ENCODE peak calls at places on chromosomes 13 and 19, in five cellular contexts. One of them, this sample, is unnamed.

GRCh38 chr13:29861694-29862110 is 11.3 kb upstream of the UBL3 start:
- DNase-seq in AG08395: peak
- DNase-seq in stimulated activated CD4-positive, alpha-beta T cell treated with anti-CD3 and anti-CD28 coated beads, TNF-alpha, amount 100 ng/mL, for 48 hours: no peak
- DNase-seq in RWPE1: no peak
- DNase-seq in aorta: no peak
- DNase-seq in this sample: peak

GRCh38 chr19:2984196-2984490 is 6.8 kb downstream of the TLE6 start:
- DNase-seq in AG08395: peak
- DNase-seq in stimulated activated CD4-positive, alpha-beta T cell treated with anti-CD3 and anti-CD28 coated beads, TNF-alpha, amount 100 ng/mL, for 48 hours: no peak
- DNase-seq in RWPE1: no peak
- DNase-seq in aorta: no peak
- DNase-seq in this sample: no peak

GRCh38 chr19:51571599-51571998 is 516 bp downstream of the ZNF175 start:
- DNase-seq in AG08395: no peak
- DNase-seq in stimulated activated CD4-positive, alpha-beta T cell treated with anti-CD3 and anti-CD28 coated beads, TNF-alpha, amount 100 ng/mL, for 48 hours: no peak
- DNase-seq in RWPE1: peak
- DNase-seq in aorta: no peak
- DNase-seq in this sample: no peak

GRCh38 chr19:50461066-50461875 is 15.0 kb upstream of the EMC10 start:
- DNase-seq in AG08395: peak
- DNase-seq in stimulated activated CD4-positive, alpha-beta T cell treated with anti-CD3 and anti-CD28 coated beads, TNF-alpha, amount 100 ng/mL, for 48 hours: peak
- DNase-seq in RWPE1: peak
- DNase-seq in aorta: no peak
- DNase-seq in this sample: peak

GRCh38 chr19:9673912-9674668 is 810 bp downstream of the ZNF562 start:
- DNase-seq in AG08395: no peak
- DNase-seq in stimulated activated CD4-positive, alpha-beta T cell treated with anti-CD3 and anti-CD28 coated beads, TNF-alpha, amount 100 ng/mL, for 48 hours: peak
- DNase-seq in RWPE1: peak
- DNase-seq in aorta: no peak
- DNase-seq in this sample: no peak

GRCh38 chr13:113448885-113449692 is 4.2 kb downstream of the ADPRHL1 start:
- DNase-seq in AG08395: peak
- DNase-seq in stimulated activated CD4-positive, alpha-beta T cell treated with anti-CD3 and anti-CD28 coated beads, TNF-alpha, amount 100 ng/mL, for 48 hours: no peak
- DNase-seq in RWPE1: peak
- DNase-seq in aorta: peak
- DNase-seq in this sample: peak

GRCh38 chr13:45441633-45442032 is 23.1 kb upstream of the COG3 start:
- DNase-seq in AG08395: peak
- DNase-seq in stimulated activated CD4-positive, alpha-beta T cell treated with anti-CD3 and anti-CD28 coated beads, TNF-alpha, amount 100 ng/mL, for 48 hours: no peak
- DNase-seq in RWPE1: peak
- DNase-seq in aorta: no peak
- DNase-seq in this sample: no peak

GRCh38 chr13:56558698-56559320 is 581.9 kb upstream of the PRR20A start:
- DNase-seq in AG08395: no peak
- DNase-seq in stimulated activated CD4-positive, alpha-beta T cell treated with anti-CD3 and anti-CD28 coated beads, TNF-alpha, amount 100 ng/mL, for 48 hours: no peak
- DNase-seq in RWPE1: peak
- DNase-seq in aorta: no peak
- DNase-seq in this sample: no peak

GRCh38 chr13:39976481-39976880 is 321.0 kb downstream of the COG6 start:
- DNase-seq in AG08395: no peak
- DNase-seq in stimulated activated CD4-positive, alpha-beta T cell treated with anti-CD3 and anti-CD28 coated beads, TNF-alpha, amount 100 ng/mL, for 48 hours: no peak
- DNase-seq in RWPE1: no peak
- DNase-seq in aorta: no peak
- DNase-seq in this sample: no peak

GRCh38 chr19:33470040-33470330 is 51.6 kb downstream of the PEPD start:
- DNase-seq in AG08395: no peak
- DNase-seq in stimulated activated CD4-positive, alpha-beta T cell treated with anti-CD3 and anti-CD28 coated beads, TNF-alpha, amount 100 ng/mL, for 48 hours: no peak
- DNase-seq in RWPE1: no peak
- DNase-seq in aorta: no peak
- DNase-seq in this sample: no peak

GRCh38 chr13:112114391-112114790 is 47.4 kb downstream of the SOX1 start:
- DNase-seq in AG08395: no peak
- DNase-seq in stimulated activated CD4-positive, alpha-beta T cell treated with anti-CD3 and anti-CD28 coated beads, TNF-alpha, amount 100 ng/mL, for 48 hours: no peak
- DNase-seq in RWPE1: no peak
- DNase-seq in aorta: no peak
- DNase-seq in this sample: no peak

GRCh38 chr13:99648266-99648665 is 147.0 kb downstream of the TM9SF2 start:
- DNase-seq in AG08395: no peak
- DNase-seq in stimulated activated CD4-positive, alpha-beta T cell treated with anti-CD3 and anti-CD28 coated beads, TNF-alpha, amount 100 ng/mL, for 48 hours: no peak
- DNase-seq in RWPE1: no peak
- DNase-seq in aorta: no peak
- DNase-seq in this sample: no peak

GRCh38 chr19:42051166-42052115 is 18.6 kb downstream of the GRIK5 start:
- DNase-seq in AG08395: peak
- DNase-seq in stimulated activated CD4-positive, alpha-beta T cell treated with anti-CD3 and anti-CD28 coated beads, TNF-alpha, amount 100 ng/mL, for 48 hours: no peak
- DNase-seq in RWPE1: peak
- DNase-seq in aorta: no peak
- DNase-seq in this sample: no peak

GRCh38 chr13:37715606-37716015 is 117.0 kb upstream of the POSTN start:
- DNase-seq in AG08395: no peak
- DNase-seq in stimulated activated CD4-positive, alpha-beta T cell treated with anti-CD3 and anti-CD28 coated beads, TNF-alpha, amount 100 ng/mL, for 48 hours: no peak
- DNase-seq in RWPE1: peak
- DNase-seq in aorta: peak
- DNase-seq in this sample: peak

GRCh38 chr13:111177803-111178389 is 62.8 kb downstream of the ARHGEF7 start:
- DNase-seq in AG08395: no peak
- DNase-seq in stimulated activated CD4-positive, alpha-beta T cell treated with anti-CD3 and anti-CD28 coated beads, TNF-alpha, amount 100 ng/mL, for 48 hours: no peak
- DNase-seq in RWPE1: no peak
- DNase-seq in aorta: no peak
- DNase-seq in this sample: peak

GRCh38 chr19:1467512-1468273 is 11.3 kb downstream of the C19orf25 start:
- DNase-seq in AG08395: no peak
- DNase-seq in stimulated activated CD4-positive, alpha-beta T cell treated with anti-CD3 and anti-CD28 coated beads, TNF-alpha, amount 100 ng/mL, for 48 hours: no peak
- DNase-seq in RWPE1: no peak
- DNase-seq in aorta: no peak
- DNase-seq in this sample: no peak

GRCh38 chr19:55597493-55597892 is 1.8 kb downstream of the FIZ1 start:
- DNase-seq in AG08395: no peak
- DNase-seq in stimulated activated CD4-positive, alpha-beta T cell treated with anti-CD3 and anti-CD28 coated beads, TNF-alpha, amount 100 ng/mL, for 48 hours: no peak
- DNase-seq in RWPE1: no peak
- DNase-seq in aorta: no peak
- DNase-seq in this sample: no peak

GRCh38 chr13:98252931-98253470 is 75.9 kb upstream of the RNF113B start:
- DNase-seq in AG08395: peak
- DNase-seq in stimulated activated CD4-positive, alpha-beta T cell treated with anti-CD3 and anti-CD28 coated beads, TNF-alpha, amount 100 ng/mL, for 48 hours: no peak
- DNase-seq in RWPE1: peak
- DNase-seq in aorta: no peak
- DNase-seq in this sample: peak

GRCh38 chr13:61162636-61163035 is 253.0 kb downstream of the PCDH20 start:
- DNase-seq in AG08395: no peak
- DNase-seq in stimulated activated CD4-positive, alpha-beta T cell treated with anti-CD3 and anti-CD28 coated beads, TNF-alpha, amount 100 ng/mL, for 48 hours: no peak
- DNase-seq in RWPE1: no peak
- DNase-seq in aorta: no peak
- DNase-seq in this sample: no peak

GRCh38 chr13:105530468-105530867 is 1005.0 kb downstream of the EFNB2 start:
- DNase-seq in AG08395: no peak
- DNase-seq in stimulated activated CD4-positive, alpha-beta T cell treated with anti-CD3 and anti-CD28 coated beads, TNF-alpha, amount 100 ng/mL, for 48 hours: no peak
- DNase-seq in RWPE1: no peak
- DNase-seq in aorta: no peak
- DNase-seq in this sample: no peak

GRCh38 chr13:22926176-22927007 is 254.4 kb upstream of the SGCG start:
- DNase-seq in AG08395: peak
- DNase-seq in stimulated activated CD4-positive, alpha-beta T cell treated with anti-CD3 and anti-CD28 coated beads, TNF-alpha, amount 100 ng/mL, for 48 hours: no peak
- DNase-seq in RWPE1: no peak
- DNase-seq in aorta: peak
- DNase-seq in this sample: no peak

GRCh38 chr19:6132482-6132881 is 3.0 kb upstream of the ACSBG2 start:
- DNase-seq in AG08395: no peak
- DNase-seq in stimulated activated CD4-positive, alpha-beta T cell treated with anti-CD3 and anti-CD28 coated beads, TNF-alpha, amount 100 ng/mL, for 48 hours: no peak
- DNase-seq in RWPE1: no peak
- DNase-seq in aorta: no peak
- DNase-seq in this sample: no peak

GRCh38 chr13:30780338-30780981 is 45.1 kb downstream of the ALOX5AP start:
- DNase-seq in AG08395: no peak
- DNase-seq in stimulated activated CD4-positive, alpha-beta T cell treated with anti-CD3 and anti-CD28 coated beads, TNF-alpha, amount 100 ng/mL, for 48 hours: no peak
- DNase-seq in RWPE1: no peak
- DNase-seq in aorta: no peak
- DNase-seq in this sample: no peak

This sample was measured in hepatic stellate cell.